ENCODE peak calls at places on chromosomes 12 and 14, in six cellular contexts. One of them, this sample, is unnamed.

GRCh38 chr12:78674311-78675085 is 190.1 kb upstream of the SYT1 start:
- DNase-seq in T-helper 2 cell: no peak
- DNase-seq in ELF-1: no peak
- DNase-seq in tibial artery: no peak
- DNase-seq in A549: no peak
- DNase-seq in GM13976: no peak
- DNase-seq in this sample: no peak

GRCh38 chr12:116280590-116281290 is 3.2 kb upstream of the MED13L start:
- DNase-seq in T-helper 2 cell: no peak
- DNase-seq in tibial artery: no peak
- DNase-seq in A549: no peak
- DNase-seq in GM13976: no peak
- DNase-seq in ELF-1: no peak
- DNase-seq in this sample: no peak

GRCh38 chr14:52602131-52602530 is 49.5 kb downstream of the GPR137C start:
- DNase-seq in ELF-1: no peak
- DNase-seq in GM13976: no peak
- DNase-seq in A549: no peak
- DNase-seq in T-helper 2 cell: no peak
- DNase-seq in tibial artery: no peak
- DNase-seq in this sample: no peak

GRCh38 chr12:79911889-79912656 is 22.8 kb downstream of the PPP1R12A start:
- DNase-seq in T-helper 2 cell: no peak
- DNase-seq in tibial artery: no peak
- DNase-seq in A549: no peak
- DNase-seq in ELF-1: peak
- DNase-seq in GM13976: no peak
- DNase-seq in this sample: no peak

GRCh38 chr12:4353785-4354208 is 25.7 kb downstream of the FGF23 start:
- DNase-seq in A549: no peak
- DNase-seq in GM13976: no peak
- DNase-seq in tibial artery: no peak
- DNase-seq in T-helper 2 cell: peak
- DNase-seq in ELF-1: peak
- DNase-seq in this sample: no peak

GRCh38 chr12:124422142-124422569 is 127.3 kb downstream of the RFLNA start:
- DNase-seq in GM13976: no peak
- DNase-seq in tibial artery: peak
- DNase-seq in ELF-1: peak
- DNase-seq in T-helper 2 cell: no peak
- DNase-seq in A549: peak
- DNase-seq in this sample: no peak

GRCh38 chr14:100656996-100657395 is 69.7 kb upstream of the DLK1 start:
- DNase-seq in ELF-1: no peak
- DNase-seq in GM13976: no peak
- DNase-seq in tibial artery: no peak
- DNase-seq in A549: no peak
- DNase-seq in T-helper 2 cell: no peak
- DNase-seq in this sample: no peak

GRCh38 chr14:28704153-28704552 is 62.4 kb upstream of the FOXG1 start:
- DNase-seq in GM13976: no peak
- DNase-seq in ELF-1: no peak
- DNase-seq in A549: no peak
- DNase-seq in T-helper 2 cell: no peak
- DNase-seq in tibial artery: no peak
- DNase-seq in this sample: no peak

GRCh38 chr12:51760231-51760630 is 88.3 kb downstream of the FIGNL2 start:
- DNase-seq in ELF-1: no peak
- DNase-seq in T-helper 2 cell: no peak
- DNase-seq in A549: no peak
- DNase-seq in GM13976: no peak
- DNase-seq in tibial artery: no peak
- DNase-seq in this sample: no peak

GRCh38 chr12:106769078-106769477 is 5.4 kb upstream of the RIC8B start:
- DNase-seq in A549: no peak
- DNase-seq in T-helper 2 cell: no peak
- DNase-seq in ELF-1: peak
- DNase-seq in GM13976: no peak
- DNase-seq in tibial artery: no peak
- DNase-seq in this sample: no peak

GRCh38 chr12:98344034-98344565 is 171.3 kb upstream of the TMPO start:
- DNase-seq in ELF-1: no peak
- DNase-seq in tibial artery: no peak
- DNase-seq in GM13976: no peak
- DNase-seq in A549: no peak
- DNase-seq in T-helper 2 cell: no peak
- DNase-seq in this sample: no peak

GRCh38 chr12:116236148-116236731 is 41.3 kb downstream of the MED13L start:
- DNase-seq in T-helper 2 cell: peak
- DNase-seq in ELF-1: no peak
- DNase-seq in A549: peak
- DNase-seq in tibial artery: peak
- DNase-seq in GM13976: peak
- DNase-seq in this sample: peak

GRCh38 chr14:99131632-99132271 is 140.2 kb downstream of the BCL11B start:
- DNase-seq in T-helper 2 cell: no peak
- DNase-seq in A549: no peak
- DNase-seq in GM13976: no peak
- DNase-seq in tibial artery: peak
- DNase-seq in ELF-1: no peak
- DNase-seq in this sample: no peak

GRCh38 chr14:59107819-59108218 is 80.6 kb upstream of the DAAM1 start:
- DNase-seq in A549: no peak
- DNase-seq in ELF-1: no peak
- DNase-seq in GM13976: no peak
- DNase-seq in T-helper 2 cell: no peak
- DNase-seq in tibial artery: no peak
- DNase-seq in this sample: no peak

GRCh38 chr14:63650336-63650952 is 8.8 kb upstream of the WDR89 start:
- DNase-seq in tibial artery: no peak
- DNase-seq in T-helper 2 cell: peak
- DNase-seq in GM13976: no peak
- DNase-seq in ELF-1: no peak
- DNase-seq in A549: no peak
- DNase-seq in this sample: no peak

GRCh38 chr14:58238252-58239247 is 6.1 kb upstream of the PSMA3 start:
- DNase-seq in T-helper 2 cell: no peak
- DNase-seq in tibial artery: peak
- DNase-seq in A549: no peak
- DNase-seq in ELF-1: peak
- DNase-seq in GM13976: no peak
- DNase-seq in this sample: no peak

GRCh38 chr12:130281157-130281799 is 56.4 kb upstream of the PIWIL1 start:
- DNase-seq in ELF-1: peak
- DNase-seq in T-helper 2 cell: peak
- DNase-seq in GM13976: peak
- DNase-seq in tibial artery: no peak
- DNase-seq in A549: peak
- DNase-seq in this sample: peak

GRCh38 chr14:92551066-92551841 is 37.7 kb downstream of the RIN3 start:
- DNase-seq in T-helper 2 cell: no peak
- DNase-seq in GM13976: peak
- DNase-seq in tibial artery: no peak
- DNase-seq in ELF-1: no peak
- DNase-seq in A549: no peak
- DNase-seq in this sample: no peak

GRCh38 chr14:69715725-69716482 is 51.0 kb upstream of the SRSF5 start:
- DNase-seq in A549: no peak
- DNase-seq in T-helper 2 cell: no peak
- DNase-seq in ELF-1: no peak
- DNase-seq in tibial artery: peak
- DNase-seq in GM13976: no peak
- DNase-seq in this sample: no peak

GRCh38 chr12:92608418-92609091 is 94.2 kb upstream of the PLEKHG7 start:
- DNase-seq in T-helper 2 cell: no peak
- DNase-seq in A549: peak
- DNase-seq in ELF-1: peak
- DNase-seq in GM13976: no peak
- DNase-seq in tibial artery: no peak
- DNase-seq in this sample: no peak

GRCh38 chr14:61109288-61109687 is 128.2 kb downstream of the SLC38A6 start:
- DNase-seq in ELF-1: peak
- DNase-seq in T-helper 2 cell: no peak
- DNase-seq in GM13976: no peak
- DNase-seq in A549: no peak
- DNase-seq in tibial artery: no peak
- DNase-seq in this sample: no peak

GRCh38 chr12:53935562-53936341 is 2.9 kb upstream of the HOXC13 start:
- DNase-seq in GM13976: peak
- DNase-seq in T-helper 2 cell: no peak
- DNase-seq in tibial artery: no peak
- DNase-seq in A549: no peak
- DNase-seq in ELF-1: no peak
- DNase-seq in this sample: no peak

GRCh38 chr12:68374315-68374982 is 42.3 kb upstream of the MDM1 start:
- DNase-seq in GM13976: peak
- DNase-seq in tibial artery: no peak
- DNase-seq in T-helper 2 cell: peak
- DNase-seq in ELF-1: no peak
- DNase-seq in A549: no peak
- DNase-seq in this sample: peak